ENCODE peak calls at places on chromosomes 4 and X, in six cellular contexts. B is K562, D is HepG2, L is A549, I is GM12878, K is IMR-90. H is an unnamed sample.

GRCh38 chr4:145886871-145887240 is 51.8 kb downstream of the ZNF827 start:
- DNase-seq in B (no peak), K (no peak), I (no peak), L (no peak), D (no peak), H (no peak)

GRCh38 chr4:147492761-147493160 is 11.9 kb downstream of the EDNRA start:
- DNase-seq in K (peak; percentile 87), L (no peak), D (no peak), B (no peak), I (peak; percentile 27), H (no peak)

GRCh38 chr4:44558206-44558605 is 93.2 kb downstream of the YIPF7 start:
- DNase-seq in I (no peak), B (no peak), L (no peak), D (no peak), K (no peak), H (no peak)

GRCh38 chrX:28586291-28586690 is 955 bp upstream of the IL1RAPL1 start:
- DNase-seq in K (peak; percentile 45), D (no peak), B (no peak), L (no peak), I (no peak), H (no peak)

GRCh38 chr4:72568959-72569718 is at the start of gene ADAMTS3:
- DNase-seq in B (peak; percentile 82), D (no peak), L (peak; percentile 14), I (no peak), K (peak; percentile 33), H (peak; percentile 80)

GRCh38 chr4:38563703-38564490 is 100.1 kb upstream of the KLF3 start:
- DNase-seq in B (no peak), D (no peak), I (no peak), L (no peak), K (peak; percentile 33), H (no peak)

GRCh38 chr4:10333942-10334341 is 123.3 kb downstream of the ZNF518B start:
- DNase-seq in B (no peak), K (no peak), L (no peak), D (no peak), I (no peak), H (no peak)

GRCh38 chr4:133624744-133625143 is 475.6 kb downstream of the PCDH10 start:
- DNase-seq in D (no peak), K (no peak), B (no peak), L (peak; percentile 1), I (no peak), H (peak; percentile 31)

GRCh38 chr4:5370286-5370685 is 319.0 kb downstream of the STK32B start:
- DNase-seq in I (no peak), K (peak; percentile 94), L (peak; percentile 44), B (no peak), D (no peak), H (no peak)

GRCh38 chrX:69614896-69615295 is 1.0 kb upstream of the EDA start:
- DNase-seq in D (no peak), I (no peak), K (no peak), B (no peak), L (no peak), H (no peak)

GRCh38 chr4:70356185-70356584 is 4.4 kb upstream of the SMR3A start:
- DNase-seq in D (no peak), B (no peak), I (no peak), L (no peak), K (no peak), H (no peak)

GRCh38 chr4:164467493-164467892 is 286.4 kb upstream of the SMIM31 start:
- DNase-seq in K (no peak), I (no peak), B (no peak), D (no peak), L (no peak), H (no peak)

GRCh38 chr4:185794637-185795036 is 17.4 kb downstream of the SORBS2 start:
- DNase-seq in L (no peak), I (no peak), K (no peak), D (no peak), B (no peak), H (no peak)
- TF ChIP-seq BHLHE40 in L (no peak), I (no peak), K (no peak), D (no peak), B (no peak), H (no peak)

GRCh38 chr4:156295676-156296075 is 342.0 kb upstream of the CTSO start:
- DNase-seq in D (no peak), L (no peak), I (no peak), B (no peak), K (peak; percentile 22), H (no peak)

GRCh38 chr4:156291317-156291716 is 337.7 kb upstream of the CTSO start:
- DNase-seq in B (no peak), L (no peak), D (no peak), I (no peak), K (peak; percentile 74), H (no peak)

GRCh38 chr4:156290811-156291210 is 337.1 kb upstream of the CTSO start:
- DNase-seq in K (peak; percentile 46), D (no peak), B (no peak), L (no peak), I (no peak), H (no peak)

GRCh38 chr4:156294577-156294976 is 340.9 kb upstream of the CTSO start:
- DNase-seq in B (no peak), D (peak; percentile 35), I (no peak), K (peak; percentile 87), L (no peak), H (peak; percentile 31)

DNA sequence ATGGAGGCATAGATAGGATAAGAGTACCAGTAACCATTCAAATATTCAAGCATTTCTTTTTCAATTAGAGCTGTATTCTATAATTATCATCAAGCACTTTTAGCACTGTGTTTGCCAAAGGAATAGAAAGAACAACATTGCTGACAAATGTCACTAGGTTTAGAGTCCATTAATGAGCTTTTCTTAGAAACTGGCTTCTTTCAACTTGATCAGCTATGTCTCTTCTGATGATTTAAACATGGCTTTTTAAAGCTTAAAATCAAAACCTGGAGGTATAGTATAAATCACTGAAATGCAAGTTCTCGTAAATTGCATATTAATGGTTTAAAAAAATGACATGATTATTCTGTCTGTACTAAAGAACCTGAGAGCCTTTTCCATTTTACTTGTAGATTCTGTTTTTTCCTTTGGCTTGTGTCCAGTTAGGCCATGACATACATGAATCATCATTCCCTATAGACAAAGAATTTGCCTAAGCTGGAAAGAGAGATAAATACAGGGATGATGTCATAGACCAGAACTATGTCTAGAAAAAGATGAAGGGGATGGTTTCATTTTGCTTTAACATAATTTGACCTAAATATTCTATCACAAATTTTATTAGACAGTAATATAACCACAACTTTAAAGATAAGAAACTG is 340.1 kb upstream of the CTSO start:
- DNase-seq in B (no peak), D (no peak), I (no peak), L (no peak), K (peak; percentile 93), H (no peak)
- TF ChIP-seq BHLHE40 in B (no peak), D (no peak), I (no peak), L (no peak), K (no peak), H (no peak)

GRCh38 chrX:72128881-72129280 is 2.8 kb downstream of the RTL5 start:
- DNase-seq in B (no peak), D (peak; percentile 0), K (no peak), L (peak; percentile 23), I (no peak), H (peak; percentile 62)

GRCh38 chrX:72127332-72127731 is 4.4 kb downstream of the RTL5 start:
- DNase-seq in D (no peak), L (no peak), B (no peak), I (no peak), K (no peak), H (no peak)

GRCh38 chrX:72129661-72130060 is 2.1 kb downstream of the RTL5 start:
- DNase-seq in L (no peak), B (no peak), K (no peak), D (no peak), I (no peak), H (no peak)

GRCh38 chrX:72126539-72127140 is 5.1 kb downstream of the RTL5 start:
- DNase-seq in I (no peak), K (peak; percentile 80), L (peak; percentile 71), D (peak; percentile 30), B (peak; percentile 78), H (peak; percentile 93)

DNA sequence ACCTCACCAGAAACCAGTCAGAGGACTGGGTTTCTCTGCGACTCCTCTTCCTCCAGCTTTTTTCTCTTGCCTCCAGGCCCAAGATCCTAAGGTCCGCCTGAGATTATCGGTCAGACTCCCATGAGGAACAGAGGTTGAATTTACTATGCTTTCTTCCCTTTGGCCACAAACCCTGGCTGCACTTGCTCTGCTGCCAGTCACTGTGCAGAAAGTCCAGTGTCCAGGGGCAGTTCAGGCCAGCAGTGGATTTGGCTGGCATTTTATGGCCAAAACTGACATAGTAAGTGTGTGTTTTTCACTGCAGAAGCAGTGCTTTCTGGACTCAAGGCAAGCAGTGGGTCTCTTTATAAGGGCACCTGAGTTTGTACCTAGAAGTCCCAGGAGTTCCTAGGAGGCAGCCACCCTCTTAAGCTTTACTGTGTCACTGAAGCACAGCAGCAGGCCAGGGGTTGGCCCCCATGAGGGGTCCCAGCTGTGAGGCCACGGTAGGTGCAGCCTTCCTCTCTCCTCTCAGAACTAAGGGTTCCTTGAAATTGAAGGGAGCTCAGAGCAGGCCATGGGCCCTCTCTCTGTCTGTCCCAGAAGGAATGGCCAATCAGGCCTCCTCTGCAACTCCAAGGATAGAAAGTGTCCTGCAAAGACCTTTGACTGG is 3.4 kb downstream of the RTL5 start:
- DNase-seq in B (no peak), K (no peak), I (no peak), L (no peak), D (no peak), H (no peak)
- TF ChIP-seq BHLHE40 in B (no peak), K (no peak), I (no peak), L (no peak), D (no peak), H (no peak)

GRCh38 chrX:100999451-100999850 is 29.9 kb downstream of the ARL13A start:
- DNase-seq in L (no peak), I (no peak), D (no peak), B (no peak), K (no peak), H (no peak)

GRCh38 chrX:100990139-100990538 is 20.6 kb downstream of the ARL13A start:
- DNase-seq in L (no peak), K (no peak), I (no peak), B (no peak), D (no peak), H (no peak)

GRCh38 chrX:100995469-100995868 is 26.0 kb downstream of the ARL13A start:
- DNase-seq in L (no peak), D (peak; percentile 4), I (no peak), K (peak; percentile 93), B (no peak), H (no peak)

DNA sequence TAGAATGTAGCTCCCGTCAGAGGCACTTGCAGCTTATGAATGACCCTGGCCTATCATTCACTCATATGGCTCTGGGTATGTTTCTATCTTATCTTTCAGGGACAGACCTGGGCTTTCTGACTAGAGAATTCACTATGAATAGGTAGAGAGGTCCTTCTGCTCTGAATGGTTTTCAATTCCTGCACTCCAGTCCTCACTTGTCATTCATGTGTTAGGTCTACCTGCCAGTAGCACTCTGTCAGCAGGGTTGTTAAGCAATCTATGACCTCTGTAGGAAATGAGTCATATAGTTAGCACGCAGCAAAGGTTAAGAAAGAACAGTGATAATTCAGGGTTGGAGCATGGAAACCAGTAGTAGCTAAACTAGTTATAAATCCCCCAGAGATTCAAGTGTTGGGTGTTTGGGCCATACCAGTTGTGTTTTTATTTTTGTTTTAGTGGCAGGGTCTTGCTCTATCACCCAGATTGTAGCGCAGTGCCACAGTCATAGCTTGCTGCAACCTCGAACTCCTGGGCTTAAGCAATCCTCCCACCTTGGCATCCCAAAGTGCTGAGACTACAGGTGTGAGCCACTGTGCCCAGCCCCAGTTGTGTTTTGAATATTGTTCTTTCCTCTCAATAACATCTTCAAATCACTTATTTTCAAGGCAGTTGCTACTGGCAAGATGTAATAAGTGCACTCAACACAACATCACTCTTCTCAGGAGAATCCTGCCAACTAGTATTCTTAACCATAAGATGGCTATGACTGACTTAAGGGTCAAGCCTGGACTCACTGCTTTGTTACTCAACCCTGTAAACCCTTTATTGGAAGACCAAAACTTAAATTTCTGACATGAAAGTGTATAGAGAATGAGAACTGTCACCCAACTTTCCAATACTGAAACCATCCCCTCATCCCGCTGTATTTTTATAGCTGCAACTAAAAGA is 25.1 kb downstream of the ARL13A start:
- DNase-seq in K (peak; percentile 68), I (peak; percentile 8), L (peak; percentile 48), B (peak; percentile 28), D (peak; percentile 72), H (no peak)
- TF ChIP-seq BHLHE40 in K (no peak), I (no peak), L (no peak), B (peak; percentile 4), D (no peak), H (no peak)

H was measured in HEK293T.